ENCODE peak calls at places on chromosomes 13 and 19, in five cellular contexts. P is stimulated activated CD8-positive, alpha-beta memory T cell treated with anti-CD3 and anti-CD28 coated beads, Interleukin-7, amount 100 ng/mL, for 1 hour; I is neural crest cell; D is epithelial cell of proximal tubule; L is EL. Y is an unnamed sample.

GRCh38 chr13:71378992-71379905 is 487.8 kb downstream of the DACH1 start:
- DNase-seq in P (no peak), I (no peak), D (no peak), L (no peak), Y (no peak)

GRCh38 chr19:2021453-2022140 is 6.1 kb upstream of the BTBD2 start:
- DNase-seq in P (no peak), I (no peak), D (no peak), L (no peak), Y (no peak)

GRCh38 chr19:3518231-3518630 is 12.1 kb downstream of the FZR1 start:
- DNase-seq in P (no peak), I (no peak), D (no peak), L (no peak), Y (no peak)

GRCh38 chr13:29937836-29938235 is 87.4 kb upstream of the UBL3 start:
- DNase-seq in P (no peak), I (no peak), D (no peak), L (no peak), Y (no peak)

GRCh38 chr19:801030-801860 is 4.0 kb downstream of the PTBP1 start:
- DNase-seq in P (no peak), I (no peak), D (no peak), L (peak), Y (no peak)

GRCh38 chr13:40992678-40993077 is 26.4 kb downstream of the ELF1 start:
- DNase-seq in P (no peak), I (no peak), D (no peak), L (no peak), Y (no peak)

GRCh38 chr13:38618336-38618735 is 68.5 kb upstream of the FREM2 start:
- DNase-seq in P (no peak), I (no peak), D (no peak), L (no peak), Y (no peak)

GRCh38 chr19:1651548-1652394 is 644 bp downstream of the TCF3 start:
- DNase-seq in P (no peak), I (no peak), D (no peak), L (peak), Y (peak)

GRCh38 chr13:103067751-103068563 is 1.7 kb upstream of the SLC10A2 start:
- DNase-seq in P (no peak), I (no peak), D (no peak), L (no peak), Y (no peak)